ENCODE peak calls at places on chromosomes 1 and 21, in eight cellular contexts. One of them, this sample, is unnamed.
A peak's percentile ranks its signal among the peaks of the same experiment; 100 is the strongest.

GRCh38 chr1:1062364-1063163 is 11.5 kb downstream of the RNF223 start:
- DNase-seq in pancreas: no peak
- DNase-seq in GM23248: peak; percentile 29
- DNase-seq in prostate gland: no peak
- DNase-seq in CD8-positive, alpha-beta memory T cell: no peak
- DNase-seq in tibial artery: no peak
- DNase-seq in fibroblast of lung: peak; percentile 20
- DNase-seq in trophoblast cell: no peak
- DNase-seq in this sample: no peak

GRCh38 chr1:211386931-211387330 is 60.3 kb downstream of the TRAF5 start:
- DNase-seq in pancreas: no peak
- DNase-seq in GM23248: peak; percentile 60
- DNase-seq in prostate gland: no peak
- DNase-seq in CD8-positive, alpha-beta memory T cell: no peak
- DNase-seq in tibial artery: no peak
- DNase-seq in fibroblast of lung: no peak
- DNase-seq in trophoblast cell: peak; percentile 69
- DNase-seq in this sample: no peak

GRCh38 chr1:220894025-220894923 is 15.0 kb downstream of the HLX start:
- DNase-seq in pancreas: no peak
- DNase-seq in GM23248: peak; percentile 37
- DNase-seq in prostate gland: no peak
- DNase-seq in CD8-positive, alpha-beta memory T cell: no peak
- DNase-seq in tibial artery: no peak
- DNase-seq in fibroblast of lung: no peak
- DNase-seq in trophoblast cell: no peak
- DNase-seq in this sample: no peak

GRCh38 chr1:178037510-178038253 is 56.2 kb upstream of the RASAL2 start:
- DNase-seq in pancreas: peak; percentile 83
- DNase-seq in GM23248: peak; percentile 92
- DNase-seq in prostate gland: peak; percentile 48
- DNase-seq in CD8-positive, alpha-beta memory T cell: no peak
- DNase-seq in tibial artery: peak; percentile 74
- DNase-seq in fibroblast of lung: peak; percentile 81
- DNase-seq in trophoblast cell: peak; percentile 79
- DNase-seq in this sample: peak; percentile 49

GRCh38 chr1:155052412-155053400 is 1.6 kb downstream of the ADAM15 start:
- DNase-seq in pancreas: no peak
- DNase-seq in GM23248: peak; percentile 37
- DNase-seq in prostate gland: peak; percentile 37
- DNase-seq in CD8-positive, alpha-beta memory T cell: peak; percentile 8
- DNase-seq in tibial artery: no peak
- DNase-seq in fibroblast of lung: no peak
- DNase-seq in trophoblast cell: no peak
- DNase-seq in this sample: no peak

GRCh38 chr21:44084496-44085241 is 22.5 kb upstream of the PWP2 start:
- DNase-seq in pancreas: no peak
- DNase-seq in GM23248: no peak
- DNase-seq in prostate gland: no peak
- DNase-seq in CD8-positive, alpha-beta memory T cell: no peak
- DNase-seq in tibial artery: no peak
- DNase-seq in fibroblast of lung: no peak
- DNase-seq in trophoblast cell: no peak
- DNase-seq in this sample: no peak

GRCh38 chr1:202144510-202145324 is at the start of gene ARL8A:
- DNase-seq in pancreas: peak; percentile 69
- DNase-seq in GM23248: peak; percentile 80
- DNase-seq in prostate gland: peak; percentile 66
- DNase-seq in CD8-positive, alpha-beta memory T cell: peak; percentile 62
- DNase-seq in tibial artery: peak; percentile 70
- DNase-seq in fibroblast of lung: no peak
- DNase-seq in trophoblast cell: peak; percentile 58
- DNase-seq in this sample: no peak

GRCh38 chr1:42853116-42853884 is 6.9 kb downstream of the ZNF691 start:
- DNase-seq in pancreas: no peak
- DNase-seq in GM23248: no peak
- DNase-seq in prostate gland: no peak
- DNase-seq in CD8-positive, alpha-beta memory T cell: no peak
- DNase-seq in tibial artery: no peak
- DNase-seq in fibroblast of lung: no peak
- DNase-seq in trophoblast cell: no peak
- DNase-seq in this sample: no peak

GRCh38 chr1:1630191-1630964 is 1.6 kb upstream of the MMP23B start:
- DNase-seq in pancreas: peak; percentile 46
- DNase-seq in GM23248: peak; percentile 58
- DNase-seq in prostate gland: peak; percentile 46
- DNase-seq in CD8-positive, alpha-beta memory T cell: peak; percentile 92
- DNase-seq in tibial artery: peak; percentile 66
- DNase-seq in fibroblast of lung: peak; percentile 81
- DNase-seq in trophoblast cell: peak; percentile 87
- DNase-seq in this sample: peak; percentile 56

GRCh38 chr21:22263890-22264289 is 1265.7 kb downstream of the NCAM2 start:
- DNase-seq in pancreas: no peak
- DNase-seq in GM23248: no peak
- DNase-seq in prostate gland: no peak
- DNase-seq in CD8-positive, alpha-beta memory T cell: no peak
- DNase-seq in tibial artery: no peak
- DNase-seq in fibroblast of lung: no peak
- DNase-seq in trophoblast cell: no peak
- DNase-seq in this sample: no peak

GRCh38 chr1:12405325-12406217 is 175.7 kb downstream of the VPS13D start:
- DNase-seq in pancreas: peak; percentile 38
- DNase-seq in GM23248: peak; percentile 65
- DNase-seq in prostate gland: no peak
- DNase-seq in CD8-positive, alpha-beta memory T cell: no peak
- DNase-seq in tibial artery: peak; percentile 71
- DNase-seq in fibroblast of lung: peak; percentile 58
- DNase-seq in trophoblast cell: no peak
- DNase-seq in this sample: peak; percentile 60

GRCh38 chr1:159923203-159924024 is 1.9 kb downstream of the TAGLN2 start:
- DNase-seq in pancreas: peak; percentile 85
- DNase-seq in GM23248: peak; percentile 94
- DNase-seq in prostate gland: peak; percentile 71
- DNase-seq in CD8-positive, alpha-beta memory T cell: peak; percentile 82
- DNase-seq in tibial artery: peak; percentile 92
- DNase-seq in fibroblast of lung: peak; percentile 95
- DNase-seq in trophoblast cell: peak; percentile 89
- DNase-seq in this sample: peak; percentile 95

GRCh38 chr1:181166377-181167196 is 78.1 kb downstream of the IER5 start:
- DNase-seq in pancreas: peak; percentile 56
- DNase-seq in GM23248: peak; percentile 87
- DNase-seq in prostate gland: peak; percentile 43
- DNase-seq in CD8-positive, alpha-beta memory T cell: peak; percentile 56
- DNase-seq in tibial artery: peak; percentile 58
- DNase-seq in fibroblast of lung: peak; percentile 80
- DNase-seq in trophoblast cell: peak; percentile 90
- DNase-seq in this sample: peak; percentile 73

GRCh38 chr1:40630488-40631223 is 34.8 kb downstream of the RIMS3 start:
- DNase-seq in pancreas: no peak
- DNase-seq in GM23248: peak; percentile 64
- DNase-seq in prostate gland: no peak
- DNase-seq in CD8-positive, alpha-beta memory T cell: no peak
- DNase-seq in tibial artery: no peak
- DNase-seq in fibroblast of lung: peak; percentile 16
- DNase-seq in trophoblast cell: peak; percentile 69
- DNase-seq in this sample: peak; percentile 38

GRCh38 chr1:171403396-171403795 is 81.9 kb upstream of the PRRC2C start:
- DNase-seq in pancreas: no peak
- DNase-seq in GM23248: peak; percentile 19
- DNase-seq in prostate gland: no peak
- DNase-seq in CD8-positive, alpha-beta memory T cell: no peak
- DNase-seq in tibial artery: no peak
- DNase-seq in fibroblast of lung: no peak
- DNase-seq in trophoblast cell: peak; percentile 47
- DNase-seq in this sample: peak; percentile 29

GRCh38 chr1:47842228-47842627 is 155.0 kb downstream of the TRABD2B start:
- DNase-seq in pancreas: no peak
- DNase-seq in GM23248: no peak
- DNase-seq in prostate gland: no peak
- DNase-seq in CD8-positive, alpha-beta memory T cell: no peak
- DNase-seq in tibial artery: no peak
- DNase-seq in fibroblast of lung: no peak
- DNase-seq in trophoblast cell: no peak
- DNase-seq in this sample: no peak

GRCh38 chr21:35323947-35324346 is 274.8 kb upstream of the RUNX1 start:
- DNase-seq in pancreas: no peak
- DNase-seq in GM23248: peak; percentile 54
- DNase-seq in prostate gland: no peak
- DNase-seq in CD8-positive, alpha-beta memory T cell: no peak
- DNase-seq in tibial artery: peak; percentile 50
- DNase-seq in fibroblast of lung: peak; percentile 77
- DNase-seq in trophoblast cell: no peak
- DNase-seq in this sample: no peak

GRCh38 chr21:32768530-32768929 is 3.0 kb downstream of the PAXBP1 start:
- DNase-seq in pancreas: no peak
- DNase-seq in GM23248: no peak
- DNase-seq in prostate gland: no peak
- DNase-seq in CD8-positive, alpha-beta memory T cell: no peak
- DNase-seq in tibial artery: no peak
- DNase-seq in fibroblast of lung: peak; percentile 30
- DNase-seq in trophoblast cell: no peak
- DNase-seq in this sample: no peak

GRCh38 chr1:170407601-170408000 is 124.4 kb upstream of the GORAB start:
- DNase-seq in pancreas: no peak
- DNase-seq in GM23248: peak; percentile 47
- DNase-seq in prostate gland: no peak
- DNase-seq in CD8-positive, alpha-beta memory T cell: no peak
- DNase-seq in tibial artery: no peak
- DNase-seq in fibroblast of lung: peak; percentile 66
- DNase-seq in trophoblast cell: no peak
- DNase-seq in this sample: no peak

GRCh38 chr1:52634111-52634510 is 1.1 kb downstream of the SHISAL2A start:
- DNase-seq in pancreas: no peak
- DNase-seq in GM23248: no peak
- DNase-seq in prostate gland: no peak
- DNase-seq in CD8-positive, alpha-beta memory T cell: no peak
- DNase-seq in tibial artery: no peak
- DNase-seq in fibroblast of lung: no peak
- DNase-seq in trophoblast cell: no peak
- DNase-seq in this sample: no peak

GRCh38 chr1:52632732-52633290 is at the start of gene SHISAL2A:
- DNase-seq in pancreas: peak; percentile 33
- DNase-seq in GM23248: peak; percentile 35
- DNase-seq in prostate gland: no peak
- DNase-seq in CD8-positive, alpha-beta memory T cell: peak; percentile 54
- DNase-seq in tibial artery: no peak
- DNase-seq in fibroblast of lung: peak; percentile 6
- DNase-seq in trophoblast cell: peak; percentile 26
- DNase-seq in this sample: no peak

GRCh38 chr1:52631759-52632331 is 1.1 kb upstream of the SHISAL2A start:
- DNase-seq in pancreas: no peak
- DNase-seq in GM23248: no peak
- DNase-seq in prostate gland: no peak
- DNase-seq in CD8-positive, alpha-beta memory T cell: no peak
- DNase-seq in tibial artery: no peak
- DNase-seq in fibroblast of lung: no peak
- DNase-seq in trophoblast cell: no peak
- DNase-seq in this sample: no peak

GRCh38 chr1:52635321-52636089 is 2.5 kb downstream of the SHISAL2A start:
- DNase-seq in pancreas: no peak
- DNase-seq in GM23248: no peak
- DNase-seq in prostate gland: no peak
- DNase-seq in CD8-positive, alpha-beta memory T cell: no peak
- DNase-seq in tibial artery: no peak
- DNase-seq in fibroblast of lung: no peak
- DNase-seq in trophoblast cell: peak; percentile 21
- DNase-seq in this sample: no peak

GRCh38 chr1:52633291-52633754 is 355 bp downstream of the SHISAL2A start:
- DNase-seq in pancreas: no peak
- DNase-seq in GM23248: peak; percentile 30
- DNase-seq in prostate gland: no peak
- DNase-seq in CD8-positive, alpha-beta memory T cell: peak; percentile 29
- DNase-seq in tibial artery: no peak
- DNase-seq in fibroblast of lung: no peak
- DNase-seq in trophoblast cell: peak; percentile 11
- DNase-seq in this sample: no peak
- H3K4me3 ChIP-seq in pancreas: peak overlapping the region; percentile 52
- H3K4me3 ChIP-seq in GM23248: peak overlapping the region; percentile 21
- H3K4me3 ChIP-seq in prostate gland: peak overlapping the region; percentile 25
- H3K4me3 ChIP-seq in CD8-positive, alpha-beta memory T cell: peak overlapping the region; percentile 66
- H3K4me3 ChIP-seq in tibial artery: peak overlapping the region; percentile 36
- H3K4me3 ChIP-seq in fibroblast of lung: no peak overlapping the region
- H3K4me3 ChIP-seq in trophoblast cell: peak overlapping the region; percentile 57
- H3K4me3 ChIP-seq in this sample: peak overlapping the region; percentile 39

GRCh38 chr1:4634793-4635406 is 19.5 kb upstream of the AJAP1 start:
- DNase-seq in pancreas: no peak
- DNase-seq in GM23248: no peak
- DNase-seq in prostate gland: no peak
- DNase-seq in CD8-positive, alpha-beta memory T cell: no peak
- DNase-seq in tibial artery: no peak
- DNase-seq in fibroblast of lung: no peak
- DNase-seq in trophoblast cell: no peak
- DNase-seq in this sample: no peak
- H3K27me3 ChIP-seq in pancreas: no peaks in the 10 kb centered on the region
- H3K27me3 ChIP-seq in GM23248: no peaks in the 10 kb centered on the region
- H3K27me3 ChIP-seq in prostate gland: no peaks in the 10 kb centered on the region
- H3K27me3 ChIP-seq in CD8-positive, alpha-beta memory T cell: no peaks in the 10 kb centered on the region
- H3K27me3 ChIP-seq in tibial artery: peaks cover 28% of the 10 kb centered on the region
- H3K27me3 ChIP-seq in fibroblast of lung: no peaks in the 10 kb centered on the region
- H3K27me3 ChIP-seq in trophoblast cell: no peaks in the 10 kb centered on the region
- H3K27me3 ChIP-seq in this sample: no peaks in the 10 kb centered on the region

GRCh38 chr1:169044971-169045370 is 61.5 kb upstream of the ATP1B1 start:
- DNase-seq in pancreas: no peak
- DNase-seq in GM23248: no peak
- DNase-seq in prostate gland: no peak
- DNase-seq in CD8-positive, alpha-beta memory T cell: no peak
- DNase-seq in tibial artery: no peak
- DNase-seq in fibroblast of lung: no peak
- DNase-seq in trophoblast cell: no peak
- DNase-seq in this sample: no peak
- H3K4me3 ChIP-seq in pancreas: no peak overlapping the region
- H3K4me3 ChIP-seq in GM23248: no peak overlapping the region
- H3K4me3 ChIP-seq in prostate gland: no peak overlapping the region
- H3K4me3 ChIP-seq in CD8-positive, alpha-beta memory T cell: no peak overlapping the region
- H3K4me3 ChIP-seq in tibial artery: no peak overlapping the region
- H3K4me3 ChIP-seq in fibroblast of lung: no peak overlapping the region
- H3K4me3 ChIP-seq in trophoblast cell: no peak overlapping the region
- H3K4me3 ChIP-seq in this sample: no peak overlapping the region

DNA sequence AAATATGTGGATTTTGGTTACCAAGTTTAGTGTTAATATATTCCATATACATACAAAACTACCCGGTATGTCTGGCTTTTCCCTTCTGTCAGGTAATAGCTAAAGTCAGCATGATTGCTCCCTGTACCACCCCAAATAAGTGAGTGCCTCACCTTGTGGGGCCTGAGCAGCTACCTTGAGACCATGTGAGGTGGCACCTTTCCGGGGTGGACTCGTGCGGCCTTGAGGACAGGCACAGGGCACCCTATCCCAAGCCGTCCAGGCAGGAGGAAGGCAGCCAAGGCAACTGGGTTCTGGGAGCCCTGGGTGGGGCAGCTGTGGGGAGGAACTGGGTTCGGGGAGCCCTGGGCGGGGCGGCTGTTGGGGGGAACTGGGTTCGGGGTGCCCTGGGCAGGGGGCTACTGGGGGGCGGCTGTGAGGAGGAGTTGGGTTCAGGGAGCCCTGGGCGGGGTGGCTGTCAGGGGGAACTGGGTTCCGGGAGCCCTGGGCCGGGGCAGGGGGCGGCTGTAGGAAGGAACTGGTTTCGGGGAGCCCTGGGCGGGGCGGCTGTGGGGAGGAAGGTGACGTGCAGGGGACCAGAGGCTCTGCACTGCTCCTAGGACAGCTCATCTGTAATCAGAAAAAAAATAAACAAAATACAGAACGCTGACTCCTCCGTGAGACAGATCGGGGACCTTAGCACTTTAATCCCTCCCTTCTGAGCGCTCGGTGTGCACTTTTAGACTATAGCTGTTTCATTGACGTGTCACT is 63.3 kb downstream of the POFUT2 start:
- DNase-seq in pancreas: no peak
- DNase-seq in GM23248: no peak
- DNase-seq in prostate gland: no peak
- DNase-seq in CD8-positive, alpha-beta memory T cell: peak; percentile 65
- DNase-seq in tibial artery: no peak
- DNase-seq in fibroblast of lung: peak; percentile 19
- DNase-seq in trophoblast cell: no peak
- DNase-seq in this sample: peak; percentile 5
- H3K27me3 ChIP-seq in pancreas: no peaks in the 10 kb centered on the region
- H3K27me3 ChIP-seq in GM23248: no peaks in the 10 kb centered on the region
- H3K27me3 ChIP-seq in prostate gland: no peaks in the 10 kb centered on the region
- H3K27me3 ChIP-seq in CD8-positive, alpha-beta memory T cell: no peaks in the 10 kb centered on the region
- H3K27me3 ChIP-seq in tibial artery: no peaks in the 10 kb centered on the region
- H3K27me3 ChIP-seq in fibroblast of lung: peaks cover 10% of the 10 kb centered on the region
- H3K27me3 ChIP-seq in trophoblast cell: no peaks in the 10 kb centered on the region
- H3K27me3 ChIP-seq in this sample: no peaks in the 10 kb centered on the region

This sample was measured in brain microvascular endothelial cell.